ENCODE peak calls at places on chromosomes 11 and 22, in nine cellular contexts. B, M, D, F, C, O, H, N and X are unnamed samples.

GRCh38 chr11:126968915-126969314 is 31.7 kb downstream of the KIRREL3 start:
- DNase-seq in H (no peak), B (no peak), M (no peak), N (peak; percentile 23), D (no peak), F (no peak), C (no peak), O (peak; percentile 8), X (no peak)

GRCh38 chr11:118572914-118573550 is 823 bp downstream of the ARCN1 start:
- DNase-seq in H (peak; percentile 64), B (no peak), N (peak; percentile 48), F (no peak), D (peak; percentile 55), O (peak; percentile 6), M (no peak), C (no peak), X (no peak)

GRCh38 chr22:25475554-25476022 is 88.9 kb upstream of the GRK3 start:
- DNase-seq in B (no peak), O (peak; percentile 41), C (peak; percentile 92), H (peak; percentile 27), D (no peak), F (no peak), N (peak; percentile 27), M (no peak), X (no peak)

GRCh38 chr11:85965202-85965601 is 103.7 kb downstream of the PICALM start:
- DNase-seq in C (no peak), B (no peak), D (no peak), O (no peak), N (peak; percentile 65), H (peak; percentile 89), F (no peak), M (no peak), X (no peak)

GRCh38 chr11:64206457-64207246 is at the start of gene FERMT3:
- DNase-seq in O (no peak), D (no peak), M (peak; percentile 71), N (no peak), B (no peak), H (no peak), C (no peak), F (peak; percentile 77), X (no peak)

GRCh38 chr11:67002297-67002913 is 20.5 kb upstream of the SYT12 start:
- DNase-seq in F (no peak), M (no peak), B (no peak), H (no peak), D (no peak), N (no peak), C (no peak), O (peak; percentile 72), X (no peak)

GRCh38 chr11:71913716-71914115 is 14.7 kb downstream of the XNDC1N start:
- DNase-seq in H (no peak), B (peak; percentile 49), O (no peak), D (no peak), F (no peak), M (no peak), N (peak; percentile 64), C (no peak), X (no peak)

GRCh38 chr11:80726236-80726635 is 1285.4 kb upstream of the TENM4 start:
- DNase-seq in H (no peak), N (no peak), M (no peak), C (no peak), F (no peak), O (no peak), B (no peak), D (no peak), X (no peak)

GRCh38 chr11:35553021-35553420 is 27.6 kb upstream of the PAMR1 start:
- DNase-seq in F (no peak), D (no peak), O (no peak), N (no peak), M (no peak), C (no peak), H (peak; percentile 45), B (no peak), X (no peak)

GRCh38 chr11:94149435-94149834 is 20.8 kb downstream of the PANX1 start:
- DNase-seq in C (no peak), M (no peak), N (peak; percentile 87), F (no peak), O (no peak), B (no peak), D (peak; percentile 65), H (peak; percentile 87), X (no peak)

GRCh38 chr22:30733081-30733680 is 38.5 kb downstream of the OSBP2 start:
- DNase-seq in O (no peak), F (peak; percentile 15), B (no peak), D (peak; percentile 63), C (no peak), M (no peak), H (peak; percentile 72), N (peak; percentile 74), X (no peak)

GRCh38 chr11:69868003-69868865 is 49.0 kb upstream of the FGF3 start:
- DNase-seq in F (no peak), M (no peak), C (no peak), O (no peak), H (no peak), D (no peak), N (no peak), B (no peak), X (no peak)

GRCh38 chr11:132202621-132203020 is 832.2 kb downstream of the NTM start:
- DNase-seq in M (no peak), N (peak; percentile 61), C (no peak), H (peak; percentile 13), B (peak; percentile 37), O (no peak), D (peak; percentile 35), F (no peak), X (no peak)

GRCh38 chr22:37636186-37636948 is 3.1 kb upstream of the SH3BP1 start:
- DNase-seq in H (peak; percentile 10), D (peak; percentile 78), N (peak; percentile 87), F (no peak), O (no peak), M (no peak), C (no peak), B (no peak), X (no peak)

GRCh38 chr11:79060081-79060480 is 380.7 kb downstream of the TENM4 start:
- DNase-seq in O (peak; percentile 89), D (no peak), F (no peak), N (no peak), B (no peak), C (peak; percentile 52), H (no peak), M (no peak), X (no peak)

GRCh38 chr22:43239102-43239875 is 52.4 kb upstream of the TTLL12 start:
- DNase-seq in M (no peak), B (no peak), O (no peak), D (no peak), C (peak; percentile 89), H (no peak), N (no peak), F (no peak), X (no peak)

GRCh38 chr11:117177534-117178209 is 871 bp upstream of the SIDT2 start:
- DNase-seq in N (no peak), H (no peak), C (no peak), D (no peak), O (no peak), B (no peak), M (no peak), F (no peak), X (no peak)

GRCh38 chr11:75524576-75525432 is 937 bp downstream of the GDPD5 start:
- DNase-seq in H (peak; percentile 18), B (no peak), F (peak; percentile 61), M (no peak), C (no peak), O (peak; percentile 19), N (no peak), D (peak; percentile 34), X (no peak)

GRCh38 chr11:110075087-110075821 is 17.9 kb upstream of the ZC3H12C start:
- DNase-seq in C (no peak), O (no peak), M (no peak), D (no peak), N (no peak), F (no peak), B (no peak), H (no peak), X (no peak)